ENCODE peak calls at places on chromosomes 12 and 14, in five cellular contexts. Q, B, U, P and T are unnamed samples. For H3K9me3, the result is how much of the 10 kb centered on the place peaks cover.

GRCh38 chr12:57735198-57735855 is 3.2 kb downstream of the AGAP2 start:
- DNase-seq in P (no peak), B (no peak), U (no peak), Q (no peak), T (no peak)

GRCh38 chr12:88578821-88579518 is 1.3 kb downstream of the KITLG start:
- DNase-seq in U (no peak), P (no peak), Q (no peak), B (no peak), T (no peak)

GRCh38 chr12:49293056-49293956 is 1.6 kb upstream of the PRPH start:
- DNase-seq in Q (no peak), U (no peak), P (peak), B (no peak), T (no peak)

GRCh38 chr14:103488960-103489359 is 33.7 kb downstream of the CKB start:
- DNase-seq in P (no peak), B (no peak), U (no peak), Q (no peak), T (no peak)

GRCh38 chr12:19482551-19483109 is 43.3 kb downstream of the AEBP2 start:
- DNase-seq in Q (peak), U (no peak), B (no peak), P (peak), T (no peak)

GRCh38 chr12:112851024-112851777 is 55.6 kb upstream of the OAS1 start:
- DNase-seq in P (no peak), U (no peak), B (no peak), Q (no peak), T (no peak)

GRCh38 chr14:100906420-100906819 is 2.9 kb upstream of the RTL1 start:
- DNase-seq in B (no peak), P (no peak), U (no peak), Q (no peak), T (no peak)

GRCh38 chr12:27201169-27201568 is 42.9 kb upstream of the STK38L start:
- DNase-seq in B (no peak), U (no peak), Q (no peak), P (no peak), T (no peak)

GRCh38 chr12:57868870-57869609 is 22.5 kb upstream of the CTDSP2 start:
- DNase-seq in B (no peak), U (peak), P (no peak), Q (no peak), T (no peak)

GRCh38 chr12:94762259-94762942 is 112.0 kb upstream of the TMCC3 start:
- DNase-seq in Q (no peak), P (no peak), U (no peak), B (no peak), T (no peak)

GRCh38 chr12:120125792-120126634 is 9.5 kb upstream of the RAB35 start:
- DNase-seq in B (no peak), P (no peak), Q (no peak), U (no peak), T (no peak)

GRCh38 chr12:56766535-56766934 is 3.4 kb downstream of the HSD17B6 start:
- DNase-seq in P (no peak), Q (no peak), U (no peak), B (no peak), T (no peak)

GRCh38 chr12:96156211-96156610 is 38.0 kb upstream of the ELK3 start:
- DNase-seq in U (no peak), B (no peak), Q (no peak), P (no peak), T (no peak)

GRCh38 chr14:74531467-74531866 is 37.9 kb downstream of the ISCA2 start:
- DNase-seq in Q (peak), P (peak), B (no peak), U (no peak), T (no peak)

GRCh38 chr12:106769078-106769477 is 5.4 kb upstream of the RIC8B start:
- DNase-seq in U (no peak), B (no peak), Q (no peak), P (no peak), T (no peak)

GRCh38 chr14:34629344-34629656 is 648 bp downstream of the SNX6 start:
- DNase-seq in U (no peak), Q (no peak), B (no peak), P (no peak), T (no peak)

GRCh38 chr12:133129368-133130037 is 571 bp downstream of the ZNF891 start:
- DNase-seq in Q (no peak), U (no peak), P (no peak), B (no peak), T (no peak)

GRCh38 chr12:93319523-93320045 is 58.1 kb upstream of the NUDT4 start:
- DNase-seq in U (no peak), B (no peak), P (no peak), Q (no peak), T (no peak)

GRCh38 chr14:60102389-60102788 is 10.7 kb downstream of the PCNX4 start:
- DNase-seq in B (no peak), Q (no peak), P (no peak), U (no peak), T (no peak)

GRCh38 chr12:128857173-128857770 is 4.0 kb downstream of the GLT1D1 start:
- DNase-seq in P (no peak), Q (no peak), U (no peak), B (peak), T (no peak)

GRCh38 chr12:105235299-105235746 is 651 bp downstream of the APPL2 start:
- DNase-seq in B (no peak), Q (no peak), P (no peak), U (no peak), T (no peak)

GRCh38 chr14:31205681-31206535 is 1.7 kb downstream of the HECTD1 start:
- DNase-seq in U (no peak), Q (no peak), B (no peak), P (no peak), T (no peak)

GRCh38 chr14:24310666-24311604 is at the start of gene LTB4R:
- DNase-seq in P (peak), U (no peak), B (peak), Q (peak), T (peak)

GRCh38 chr14:78848234-78848820 is 678.2 kb downstream of the NRXN3 start:
- DNase-seq in P (no peak), U (no peak), Q (no peak), B (no peak), T (no peak)

GRCh38 chr12:107093547-107094448 is at the start of gene CRY1:
- DNase-seq in B (peak), Q (peak), U (peak), P (peak), T (peak)

GRCh38 chr12:47763481-47764344 is 5.0 kb upstream of the RAPGEF3 start:
- DNase-seq in Q (no peak), P (no peak), B (no peak), U (no peak), T (no peak)

DNA sequence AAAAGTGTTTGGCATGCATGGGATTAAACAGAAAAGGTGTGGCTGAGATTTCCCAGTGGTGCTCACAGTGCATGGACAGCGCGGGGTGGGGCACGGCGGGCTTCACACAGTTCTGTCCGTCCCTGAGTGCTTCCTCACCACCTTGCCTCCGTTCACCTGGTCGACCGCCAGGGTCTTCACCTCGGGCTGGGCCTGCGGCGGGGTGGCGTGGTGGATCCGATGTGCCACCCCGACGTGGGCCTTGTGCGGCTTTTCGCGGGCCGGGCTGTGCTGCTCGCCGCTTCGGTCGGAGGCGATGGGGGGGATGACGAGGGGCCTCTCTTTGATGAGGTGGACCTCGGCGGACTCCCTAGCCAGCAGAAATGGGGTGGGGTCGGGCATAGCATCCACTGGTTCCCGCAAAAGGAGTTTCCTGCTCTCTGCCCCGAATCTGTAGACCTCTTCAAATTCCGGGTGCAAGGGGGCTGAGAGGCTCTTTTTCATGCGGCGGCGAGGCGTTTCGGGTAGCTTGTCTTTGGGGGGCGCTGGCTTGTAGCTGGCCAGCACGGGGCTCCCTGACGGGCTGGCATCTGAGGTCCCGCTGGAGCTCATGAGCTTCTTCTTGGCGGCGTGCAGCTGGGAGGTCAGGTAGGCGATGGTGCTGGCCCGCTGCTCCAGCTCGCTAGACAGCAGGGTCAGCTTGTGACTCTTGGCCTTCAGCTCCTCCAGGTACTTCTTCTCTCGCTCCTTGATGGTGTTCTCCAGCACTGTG is 35.5 kb downstream of the CCDC92 start:
- DNase-seq in Q (no peak), U (no peak), B (no peak), P (no peak), T (no peak)
- H3K9me3 ChIP-seq in Q (under half), U (under half), B (under half), P (under half), T (under half)

GRCh38 chr12:113957627-113958026 is 8.5 kb downstream of the RBM19 start:
- DNase-seq in Q (no peak), U (no peak), P (no peak), B (no peak), T (no peak)
- H3K27ac ChIP-seq in Q (no peak), U (no peak), P (no peak), B (no peak), T (no peak)

GRCh38 chr12:5017638-5018348 is 25.9 kb upstream of the KCNA5 start:
- DNase-seq in U (no peak), P (no peak), B (no peak), Q (no peak), T (no peak)
- TF ChIP-seq CTCF in U (no peak), P (no peak), B (no peak), Q (no peak), T (no peak)

GRCh38 chr12:12898136-12898712 is 6.9 kb downstream of the GPRC5A start:
- DNase-seq in B (no peak), Q (no peak), P (no peak), U (no peak), T (no peak)

GRCh38 chr12:12900786-12901157 is 9.4 kb downstream of the GPRC5A start:
- DNase-seq in B (no peak), P (no peak), Q (no peak), U (no peak), T (no peak)

GRCh38 chr12:12898911-12899511 is 7.6 kb downstream of the GPRC5A start:
- DNase-seq in B (no peak), P (no peak), U (no peak), Q (no peak), T (no peak)

GRCh38 chr12:12901158-12901791 is 9.9 kb downstream of the GPRC5A start:
- DNase-seq in Q (peak), U (peak), P (no peak), B (no peak), T (no peak)

GRCh38 chr12:12899530-12900380 is 8.4 kb downstream of the GPRC5A start:
- DNase-seq in Q (no peak), P (no peak), U (peak), B (no peak), T (no peak)
- H3K9me3 ChIP-seq in Q (under half), P (under half), U (under half), B (under half), T (under half)

GRCh38 chr14:61524211-61524806 is 171.0 kb upstream of the HIF1A start:
- DNase-seq in Q (no peak), P (peak), B (no peak), U (no peak), T (no peak)
- H3K27ac ChIP-seq in Q (peak), P (peak), B (peak), U (peak), T (no peak)

GRCh38 chr14:104682107-104682593 is 7.3 kb upstream of the INF2 start:
- DNase-seq in U (no peak), Q (no peak), B (no peak), P (no peak), T (no peak)

GRCh38 chr14:104681689-104682074 is 7.7 kb upstream of the INF2 start:
- DNase-seq in U (peak), B (no peak), P (peak), Q (peak), T (no peak)

GRCh38 chr14:104678901-104679705 is 10.3 kb upstream of the INF2 start:
- DNase-seq in U (peak), B (no peak), Q (no peak), P (no peak), T (no peak)

GRCh38 chr14:104680056-104680805 is 9.2 kb upstream of the INF2 start:
- DNase-seq in P (no peak), U (peak), Q (no peak), B (no peak), T (no peak)

GRCh38 chr14:104680806-104681688 is 8.4 kb upstream of the INF2 start:
- DNase-seq in P (no peak), Q (peak), U (peak), B (no peak), T (no peak)
- TF ChIP-seq CTCF in P (no peak), Q (no peak), U (no peak), B (no peak), T (no peak)

DNA sequence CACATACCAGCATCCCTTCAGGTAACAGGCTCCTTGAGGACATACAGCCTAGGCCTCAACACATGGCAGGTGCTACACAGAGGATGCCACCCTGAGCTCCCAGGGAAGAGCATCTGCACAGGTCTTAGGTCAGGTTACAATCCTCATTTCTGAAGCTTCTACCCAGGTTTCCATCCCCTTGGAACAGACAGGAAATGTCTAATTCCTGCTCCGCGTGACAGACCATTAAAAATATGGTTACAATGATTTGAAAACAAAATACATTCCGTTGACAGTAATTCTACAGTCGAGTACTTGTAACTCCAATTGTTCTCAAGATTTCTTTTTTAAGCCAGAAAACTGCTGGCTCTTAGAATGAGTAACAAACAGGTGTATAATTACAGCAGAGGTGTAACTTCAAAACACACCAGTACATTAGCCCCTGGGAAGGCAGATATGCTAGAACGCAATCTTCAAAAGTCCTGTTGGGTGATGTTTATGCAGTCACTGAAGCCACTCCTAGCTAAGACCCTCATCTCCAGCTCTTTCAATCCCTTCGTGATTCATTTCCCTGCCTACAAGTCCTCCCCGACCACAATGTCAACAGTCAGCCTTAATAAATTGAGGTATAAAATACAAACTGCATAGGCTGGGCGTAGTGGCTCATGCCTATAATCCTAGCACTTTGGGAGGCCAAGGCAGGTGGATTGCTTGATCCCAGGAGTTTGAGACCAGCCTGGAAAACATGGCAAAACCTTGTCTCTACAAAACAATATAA is 11.6 kb downstream of the SETD3 start:
- DNase-seq in Q (no peak), B (no peak), U (no peak), P (no peak), T (no peak)
- H3K9me3 ChIP-seq in Q (under half), B (under half), U (under half), P (under half), T (under half)

DNA sequence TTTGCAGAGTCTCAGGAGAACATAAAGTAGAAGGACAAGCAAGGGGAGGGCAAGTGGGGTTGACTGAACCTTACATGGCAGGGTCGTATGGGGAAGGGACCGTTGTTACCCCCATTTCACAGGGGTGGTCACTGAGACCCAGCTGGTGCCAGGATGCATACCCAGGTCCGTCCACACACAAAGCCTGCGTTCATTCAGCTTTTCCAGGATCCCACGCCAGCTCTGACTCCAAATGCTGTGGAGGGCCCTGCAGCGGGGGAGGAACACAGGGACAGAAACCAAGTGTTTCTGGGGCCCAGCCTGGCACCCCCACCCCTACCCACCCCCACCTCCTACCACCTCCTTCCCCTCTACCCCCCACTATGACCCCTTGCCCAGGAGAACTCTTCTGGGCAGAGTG is 16.5 kb upstream of the CHGA start:
- DNase-seq in Q (no peak), B (no peak), P (no peak), U (no peak), T (no peak)
- H3K27ac ChIP-seq in Q (no peak), B (no peak), P (no peak), U (no peak), T (no peak)

DNA sequence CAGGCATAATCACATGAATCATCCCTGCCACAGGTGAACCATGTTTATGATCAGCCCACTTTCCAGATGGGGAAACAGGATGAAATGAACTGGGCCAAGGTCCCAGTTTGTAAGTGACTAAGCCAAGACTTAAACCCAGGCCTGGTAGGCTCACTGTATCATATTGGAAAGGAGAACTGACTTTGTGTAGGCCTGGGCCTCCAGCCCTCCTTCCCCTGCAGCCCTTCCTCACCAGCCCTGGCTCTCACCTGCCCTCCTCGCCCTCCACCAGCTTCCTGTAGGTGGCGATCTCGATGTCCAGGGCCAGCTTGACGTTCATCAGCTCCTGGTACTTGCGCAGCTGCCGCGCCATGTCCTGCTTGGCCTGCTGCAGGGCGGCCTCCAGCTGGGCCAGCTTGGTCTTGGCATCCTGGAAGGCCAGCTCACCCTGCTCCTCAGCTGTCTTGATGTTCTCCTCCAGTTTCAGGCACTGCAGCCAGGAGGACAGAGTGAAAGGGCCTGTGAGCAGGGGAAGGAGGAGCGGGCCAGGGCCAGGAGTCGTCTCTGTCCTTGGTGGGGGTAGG is 19.8 kb downstream of the KRT80 start:
- DNase-seq in U (no peak), B (no peak), Q (no peak), P (no peak), T (no peak)
- TF ChIP-seq CTCF in U (no peak), B (peak), Q (no peak), P (no peak), T (no peak)